ENCODE peak calls at places on chromosome X, in six cellular contexts. A, O, D, K, Y and B are unnamed samples.
A peak's percentile ranks its signal among the peaks of the same experiment; 100 is the strongest.

GRCh38 chrX:21946925-21947641 is 6.6 kb downstream of the SMS start:
- DNase-seq in A (no peak), O (no peak), D (no peak), K (peak; percentile 50), Y (no peak), B (peak; percentile 67)

GRCh38 chrX:56574861-56575260 is 11.4 kb downstream of the UBQLN2 start:
- DNase-seq in A (no peak), O (no peak), D (no peak), K (no peak), Y (no peak), B (no peak)

GRCh38 chrX:1153940-1154339 is 58.5 kb downstream of the CRLF2 start:
- DNase-seq in A (no peak), O (peak; percentile 66), D (no peak), K (peak; percentile 48), Y (no peak), B (no peak)

GRCh38 chrX:53481816-53482485 is 47.8 kb upstream of the HSD17B10 start:
- DNase-seq in A (peak; percentile 4), O (peak; percentile 66), D (peak; percentile 54), K (peak; percentile 49), Y (peak; percentile 12), B (peak; percentile 76)

GRCh38 chrX:153773741-153774575 is 6.9 kb upstream of the SRPK3 start:
- DNase-seq in A (no peak), O (no peak), D (no peak), K (no peak), Y (no peak), B (no peak)

GRCh38 chrX:69538321-69538876 is 34.3 kb downstream of the NALF2 start:
- DNase-seq in A (peak; percentile 20), O (peak; percentile 34), D (peak; percentile 82), K (peak; percentile 45), Y (peak; percentile 69), B (peak; percentile 60)

GRCh38 chrX:150504399-150505186 is 63.8 kb upstream of the MTM1 start:
- DNase-seq in A (no peak), O (no peak), D (no peak), K (peak; percentile 23), Y (no peak), B (peak; percentile 30)

GRCh38 chrX:1903380-1903935 is 288.6 kb downstream of the ASMT start:
- DNase-seq in A (no peak), O (peak; percentile 16), D (no peak), K (no peak), Y (no peak), B (peak; percentile 21)

GRCh38 chrX:121245763-121246162 is 198.4 kb downstream of the GLUD2 start:
- DNase-seq in A (no peak), O (no peak), D (no peak), K (no peak), Y (no peak), B (no peak)

GRCh38 chrX:44903107-44903506 is 30.1 kb downstream of the KDM6A start:
- DNase-seq in A (no peak), O (no peak), D (peak; percentile 23), K (peak; percentile 82), Y (no peak), B (peak; percentile 39)

GRCh38 chrX:155048997-155049619 is 21.8 kb downstream of the CMC4 start:
- DNase-seq in A (no peak), O (peak; percentile 40), D (peak; percentile 57), K (peak; percentile 45), Y (peak; percentile 32), B (peak; percentile 50)

GRCh38 chrX:3252744-3253143 is 93.7 kb downstream of the MXRA5 start:
- DNase-seq in A (no peak), O (no peak), D (no peak), K (no peak), Y (no peak), B (no peak)

GRCh38 chrX:41733939-41734338 is 10.0 kb downstream of the GPR82 start:
- DNase-seq in A (no peak), O (no peak), D (peak; percentile 20), K (no peak), Y (no peak), B (no peak)

GRCh38 chrX:40310016-40310415 is 212.3 kb upstream of the BCOR start:
- DNase-seq in A (no peak), O (no peak), D (no peak), K (no peak), Y (no peak), B (no peak)

GRCh38 chrX:8868906-8869305 is 67.7 kb upstream of the FAM9A start:
- DNase-seq in A (no peak), O (peak; percentile 29), D (no peak), K (peak; percentile 7), Y (no peak), B (peak; percentile 39)

GRCh38 chrX:17024896-17025295 is 78.4 kb downstream of the REPS2 start:
- DNase-seq in A (no peak), O (peak; percentile 8), D (no peak), K (no peak), Y (no peak), B (no peak)

GRCh38 chrX:130224810-130225209 is 43.9 kb downstream of the ZNF280C start:
- DNase-seq in A (no peak), O (no peak), D (no peak), K (no peak), Y (no peak), B (no peak)

GRCh38 chrX:20571611-20572010 is 304.9 kb upstream of the RPS6KA3 start:
- DNase-seq in A (no peak), O (no peak), D (no peak), K (no peak), Y (no peak), B (peak; percentile 24)

GRCh38 chrX:129529685-129530281 is 6.5 kb upstream of the SMARCA1 start:
- DNase-seq in A (no peak), O (no peak), D (no peak), K (peak; percentile 39), Y (no peak), B (peak; percentile 47)

GRCh38 chrX:50941638-50942037 is 31.1 kb downstream of the BMP15 start:
- DNase-seq in A (no peak), O (peak; percentile 1), D (peak; percentile 12), K (no peak), Y (no peak), B (no peak)